ENCODE peak calls at places on chromosomes 11 and 22, in four cellular contexts. Z is A549, G is GM12878, C is HepG2. M is an unnamed sample.

GRCh38 chr11:38315151-38315550 is 1717.1 kb upstream of the RAG2 start:
- DNase-seq in Z (no peak), G (no peak), C (no peak), M (no peak)

GRCh38 chr11:116856423-116856822 is 19.0 kb upstream of the APOA1 start:
- DNase-seq in Z (no peak), G (no peak), C (no peak), M (no peak)

GRCh38 chr11:63015521-63016215 is at the start of gene SLC22A8:
- DNase-seq in Z (no peak), G (no peak), C (peak; percentile 50), M (no peak)

GRCh38 chr11:108131993-108132392 is 10.6 kb downstream of the ACAT1 start:
- DNase-seq in Z (no peak), G (no peak), C (no peak), M (no peak)

GRCh38 chr11:122697636-122698167 is 42.2 kb downstream of the UBASH3B start:
- DNase-seq in Z (peak; percentile 28), G (no peak), C (no peak), M (no peak)

GRCh38 chr11:109960831-109961230 is 132.4 kb upstream of the ZC3H12C start:
- DNase-seq in Z (no peak), G (no peak), C (no peak), M (no peak)

GRCh38 chr11:86931965-86932332 is 23.2 kb downstream of the FZD4 start:
- DNase-seq in Z (peak; percentile 22), G (no peak), C (no peak), M (peak; percentile 56)

GRCh38 chr22:46561435-46561905 is 24.1 kb upstream of the CELSR1 start:
- DNase-seq in Z (peak; percentile 50), G (peak; percentile 42), C (peak; percentile 76), M (peak; percentile 55)

GRCh38 chr11:123076484-123076883 is 14.5 kb upstream of the HSPA8 start:
- DNase-seq in Z (no peak), G (no peak), C (no peak), M (no peak)

GRCh38 chr11:85826096-85826855 is 15.3 kb upstream of the SYTL2 start:
- DNase-seq in Z (peak; percentile 84), G (no peak), C (no peak), M (peak; percentile 26)

GRCh38 chr22:43296279-43296902 is 46.8 kb downstream of the SCUBE1 start:
- DNase-seq in Z (no peak), G (no peak), C (no peak), M (no peak)

GRCh38 chr22:33891992-33892391 is 28.3 kb downstream of the LARGE1 start:
- DNase-seq in Z (no peak), G (no peak), C (no peak), M (no peak)

GRCh38 chr11:132742929-132743328 is 789.4 kb downstream of the OPCML start:
- DNase-seq in Z (no peak), G (no peak), C (no peak), M (no peak)

GRCh38 chr22:31377609-31378008 is 21.8 kb upstream of the DRG1 start:
- DNase-seq in Z (no peak), G (no peak), C (no peak), M (no peak)

GRCh38 chr11:80873309-80873999 is 1432.6 kb upstream of the TENM4 start:
- DNase-seq in Z (no peak), G (peak; percentile 7), C (no peak), M (no peak)

GRCh38 chr11:75792997-75793800 is 21.8 kb upstream of the UVRAG start:
- DNase-seq in Z (no peak), G (no peak), C (peak; percentile 82), M (no peak)

GRCh38 chr11:44573333-44573732 is 7.9 kb downstream of the CD82 start:
- DNase-seq in Z (no peak), G (no peak), C (no peak), M (no peak)

GRCh38 chr11:116499396-116500001 is 273.3 kb downstream of the BUD13 start:
- DNase-seq in Z (peak; percentile 27), G (no peak), C (peak; percentile 78), M (peak; percentile 82)

GRCh38 chr11:113847111-113847510 is 28.3 kb downstream of the USP28 start:
- DNase-seq in Z (no peak), G (no peak), C (no peak), M (no peak)

GRCh38 chr11:64081663-64082442 is 46.1 kb downstream of the FLRT1 start:
- DNase-seq in Z (no peak), G (no peak), C (no peak), M (no peak)

GRCh38 chr11:79097279-79097875 is 343.5 kb downstream of the TENM4 start:
- DNase-seq in Z (no peak), G (no peak), C (no peak), M (no peak)

GRCh38 chr11:2528301-2529050 is 83.7 kb downstream of the KCNQ1 start:
- DNase-seq in Z (no peak), G (no peak), C (no peak), M (no peak)

GRCh38 chr11:124454552-124454951 is 9.1 kb upstream of the OR8B8 start:
- DNase-seq in Z (no peak), G (no peak), C (no peak), M (no peak)

GRCh38 chr11:61332266-61332822 is 561 bp downstream of the DDB1 start:
- DNase-seq in Z (peak; percentile 57), G (no peak), C (peak; percentile 52), M (peak; percentile 75)

GRCh38 chr11:73257342-73258103 is 14.6 kb upstream of the P2RY6 start:
- DNase-seq in Z (no peak), G (no peak), C (peak; percentile 39), M (no peak)

GRCh38 chr11:13290221-13290980 is 12.8 kb downstream of the BMAL1 start:
- DNase-seq in Z (no peak), G (no peak), C (no peak), M (no peak)

GRCh38 chr11:123246749-123247497 is 51.9 kb upstream of the CLMP start:
- DNase-seq in Z (peak; percentile 60), G (no peak), C (peak; percentile 52), M (peak; percentile 80)

GRCh38 chr11:1747753-1748466 is 2.5 kb downstream of the IFITM10 start:
- DNase-seq in Z (no peak), G (no peak), C (no peak), M (no peak)

GRCh38 chr22:38713921-38714320 is 8.2 kb downstream of the GTPBP1 start:
- DNase-seq in Z (no peak), G (no peak), C (no peak), M (peak; percentile 59)

GRCh38 chr22:38710352-38710751 is 4.6 kb downstream of the GTPBP1 start:
- DNase-seq in Z (no peak), G (no peak), C (no peak), M (peak; percentile 48)

GRCh38 chr22:38715176-38715764 is 9.5 kb downstream of the GTPBP1 start:
- DNase-seq in Z (no peak), G (no peak), C (no peak), M (no peak)

GRCh38 chr22:38710866-38711265 is 5.1 kb downstream of the GTPBP1 start:
- DNase-seq in Z (no peak), G (no peak), C (no peak), M (no peak)

DNA sequence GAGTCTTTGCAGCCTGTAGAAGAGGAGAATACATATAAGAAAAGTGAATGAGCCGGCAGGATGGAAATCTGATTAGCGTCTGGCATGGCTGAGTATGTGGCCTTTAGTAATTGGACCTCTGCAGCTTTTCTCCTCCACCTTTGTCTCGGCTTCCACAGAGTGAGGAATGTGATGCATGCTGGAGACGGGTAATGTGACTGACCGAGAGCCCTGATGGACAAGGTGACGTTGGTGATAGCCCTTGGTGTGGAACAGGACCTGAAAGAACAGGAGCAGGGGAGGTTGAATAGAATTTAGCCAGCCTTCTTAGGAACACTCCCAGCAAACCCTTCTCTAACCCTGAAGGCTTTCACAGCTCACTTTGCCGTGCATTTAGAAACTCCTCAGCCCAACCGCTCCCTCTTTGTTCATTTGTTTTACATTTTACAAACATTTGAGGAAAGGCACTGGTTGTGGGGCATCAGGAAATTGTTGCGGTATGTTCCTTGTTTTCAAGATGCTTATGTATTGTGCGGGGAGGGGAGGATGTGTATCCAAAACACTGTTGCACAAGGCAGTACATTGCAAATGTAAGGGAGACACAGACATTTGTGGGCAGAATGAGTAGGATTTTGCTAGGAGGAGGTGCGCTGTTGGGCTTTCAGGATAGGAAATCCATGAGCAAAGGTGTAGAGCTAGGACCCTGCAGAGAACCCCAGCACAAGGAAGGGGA is 6.9 kb downstream of the GTPBP1 start:
- DNase-seq in Z (no peak), G (no peak), C (no peak), M (no peak)
- TF ChIP-seq JUNB in Z (no peak), G (no peak), C (no peak), M (no peak)

GRCh38 chr11:96306600-96306932 is 36.4 kb downstream of the MAML2 start:
- DNase-seq in Z (no peak), G (no peak), C (no peak), M (no peak)
- H3K4me3 ChIP-seq in Z (peak overlapping the region; percentile 31), G (no peak overlapping the region), C (no peak overlapping the region), M (no peak overlapping the region)

GRCh38 chr22:27434898-27435297 is 366.7 kb downstream of the MN1 start:
- DNase-seq in Z (no peak), G (no peak), C (no peak), M (no peak)

GRCh38 chr22:27437570-27437969 is 364.0 kb downstream of the MN1 start:
- DNase-seq in Z (no peak), G (no peak), C (no peak), M (no peak)

GRCh38 chr22:27436591-27436990 is 365.0 kb downstream of the MN1 start:
- DNase-seq in Z (no peak), G (no peak), C (no peak), M (no peak)

GRCh38 chr22:27433585-27434190 is 367.9 kb downstream of the MN1 start:
- DNase-seq in Z (no peak), G (no peak), C (no peak), M (no peak)

GRCh38 chr22:27435839-27436581 is 365.5 kb downstream of the MN1 start:
- DNase-seq in Z (no peak), G (no peak), C (no peak), M (no peak)
- TF ChIP-seq BHLHE40 in Z (no peak), G (no peak), C (no peak), M (no peak)

DNA sequence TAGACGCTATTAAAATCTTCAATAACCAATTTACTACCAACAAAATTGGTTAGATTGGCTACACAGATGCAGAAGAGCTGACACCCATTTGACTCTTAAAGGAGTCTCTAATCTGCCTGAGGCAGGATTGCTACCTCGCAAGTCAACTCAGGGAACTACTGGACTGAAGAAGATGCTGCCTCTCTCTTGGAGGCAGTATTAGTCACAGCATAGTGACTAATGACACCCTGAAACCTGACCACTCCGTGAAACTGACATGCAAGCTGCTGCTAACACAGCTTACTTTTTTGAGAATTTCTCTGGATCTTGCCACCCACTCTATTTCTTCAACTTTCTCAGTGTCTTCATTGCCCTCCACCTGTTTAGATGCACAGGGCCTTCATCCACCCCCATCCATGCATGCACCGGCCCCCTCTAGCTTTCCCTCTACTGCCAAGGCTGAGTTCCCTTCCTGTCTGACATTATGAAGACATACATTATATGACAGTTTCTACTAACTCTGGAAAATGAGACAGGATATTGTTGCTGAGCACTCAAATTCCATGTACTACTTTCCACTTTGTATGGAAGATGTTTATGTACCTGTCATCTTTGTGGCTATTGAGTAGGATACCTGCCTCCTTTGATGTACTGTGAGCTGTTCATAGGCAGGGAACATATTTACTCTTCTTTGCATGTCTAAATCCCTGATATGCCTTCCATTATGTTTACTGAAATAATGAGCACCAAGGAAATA is 183.2 kb downstream of the MSANTD4 start:
- DNase-seq in Z (no peak), G (no peak), C (no peak), M (no peak)
- TF ChIP-seq JUNB in Z (no peak), G (no peak), C (no peak), M (no peak)

M was measured in K562.